ENCODE peak calls at places on chromosomes 13 and 19, in eight cellular contexts. U, P, H, Y, B, I, L and K are unnamed samples.

GRCh38 chr13:20230913-20231838 is 943 bp downstream of the GJB6 start:
- DNase-seq in U (no peak), B (no peak), Y (no peak), L (no peak), I (no peak), P (no peak), H (no peak), K (no peak)

GRCh38 chr13:111382411-111382810 is 62.0 kb downstream of the TEX29 start:
- DNase-seq in P (no peak), I (no peak), U (no peak), L (no peak), H (no peak), B (no peak), Y (no peak), K (no peak)

GRCh38 chr19:29702161-29702957 is 12.7 kb downstream of the C19orf12 start:
- DNase-seq in I (no peak), H (no peak), B (no peak), L (no peak), P (no peak), Y (no peak), U (no peak), K (no peak)

GRCh38 chr13:27463500-27463899 is 13.1 kb upstream of the MTIF3 start:
- DNase-seq in P (no peak), H (no peak), U (no peak), L (no peak), B (no peak), Y (no peak), I (no peak), K (no peak)

GRCh38 chr13:50081106-50081898 is 66.1 kb downstream of the KCNRG start:
- DNase-seq in I (peak), Y (no peak), H (peak), U (no peak), B (no peak), L (no peak), P (peak), K (peak)

GRCh38 chr13:66077286-66077685 is 1152.8 kb downstream of the PCDH9 start:
- DNase-seq in U (peak), Y (no peak), B (no peak), P (no peak), L (no peak), I (no peak), H (peak), K (no peak)

GRCh38 chr19:3163230-3163886 is 15.2 kb upstream of the S1PR4 start:
- DNase-seq in H (no peak), L (peak), P (peak), U (peak), B (no peak), I (peak), Y (no peak), K (peak)

GRCh38 chr13:64723735-64724134 is 2506.4 kb downstream of the PCDH9 start:
- DNase-seq in I (no peak), P (no peak), L (peak), H (peak), U (peak), Y (peak), B (peak), K (no peak)

GRCh38 chr13:25214371-25215252 is 42.5 kb upstream of the AMER2 start:
- DNase-seq in L (no peak), U (peak), Y (no peak), I (no peak), B (peak), P (no peak), H (peak), K (no peak)

GRCh38 chr13:31385534-31385933 is 185.8 kb downstream of the B3GLCT start:
- DNase-seq in U (no peak), H (no peak), L (no peak), Y (no peak), B (no peak), I (no peak), P (no peak), K (no peak)

GRCh38 chr13:51589793-51590192 is 5.5 kb downstream of the WDFY2 start:
- DNase-seq in I (no peak), B (no peak), U (no peak), H (no peak), L (no peak), Y (no peak), P (no peak), K (no peak)

GRCh38 chr19:47618771-47619170 is 9.8 kb downstream of the BICRA start:
- DNase-seq in H (no peak), P (no peak), B (no peak), U (peak), I (no peak), L (no peak), Y (no peak), K (no peak)

GRCh38 chr13:99350191-99350590 is 43.0 kb upstream of the GPR183 start:
- DNase-seq in B (no peak), P (no peak), U (no peak), L (no peak), H (no peak), Y (no peak), I (no peak), K (no peak)

GRCh38 chr13:100546713-100547405 is 41.7 kb downstream of the GGACT start:
- DNase-seq in U (no peak), H (no peak), I (no peak), B (no peak), L (no peak), Y (no peak), P (no peak), K (no peak)

GRCh38 chr19:43470288-43470687 is 4.9 kb upstream of the LYPD3 start:
- DNase-seq in Y (no peak), L (peak), P (no peak), H (peak), I (no peak), B (no peak), U (peak), K (no peak)

GRCh38 chr13:87792878-87793277 is 121.7 kb downstream of the SLITRK5 start:
- DNase-seq in I (no peak), Y (no peak), H (no peak), U (no peak), L (no peak), P (no peak), B (no peak), K (no peak)

GRCh38 chr19:3670258-3670795 is 29.9 kb downstream of the PIP5K1C start:
- DNase-seq in Y (no peak), L (peak), U (peak), B (no peak), I (peak), H (no peak), P (no peak), K (no peak)

GRCh38 chr13:33349314-33349995 is 63.9 kb upstream of the STARD13 start:
- DNase-seq in U (peak), L (no peak), I (no peak), H (no peak), B (no peak), P (no peak), Y (no peak), K (peak)

GRCh38 chr19:29965529-29965928 is 23.5 kb downstream of the URI1 start:
- DNase-seq in P (no peak), Y (no peak), H (peak), I (no peak), B (no peak), U (peak), L (peak), K (no peak)

GRCh38 chr19:30227661-30228112 is 144.5 kb upstream of the ZNF536 start:
- DNase-seq in H (no peak), I (peak), L (no peak), U (peak), Y (no peak), P (no peak), B (no peak), K (peak)

GRCh38 chr19:6723108-6723618 is 2.7 kb upstream of the C3 start:
- DNase-seq in L (no peak), Y (peak), U (peak), I (no peak), P (no peak), B (no peak), H (no peak), K (no peak)

GRCh38 chr19:33514885-33515485 is 6.6 kb downstream of the PEPD start:
- DNase-seq in Y (no peak), U (no peak), I (no peak), L (no peak), H (no peak), P (no peak), B (no peak), K (no peak)

GRCh38 chr13:100550433-100550832 is 38.2 kb downstream of the GGACT start:
- DNase-seq in U (peak), Y (no peak), L (no peak), H (no peak), I (no peak), B (peak), P (no peak), K (no peak)

GRCh38 chr19:56309511-56310185 is 5.0 kb downstream of the ZSCAN5A start:
- DNase-seq in L (no peak), U (peak), Y (no peak), H (peak), B (no peak), P (peak), I (peak), K (peak)

GRCh38 chr19:3161453-3161852 is 17.1 kb upstream of the S1PR4 start:
- DNase-seq in Y (no peak), L (no peak), H (peak), P (no peak), B (no peak), I (peak), U (peak), K (no peak)

GRCh38 chr13:91155512-91156114 is 191.9 kb upstream of the MIR17HG start:
- DNase-seq in P (no peak), I (no peak), U (no peak), B (no peak), Y (no peak), L (no peak), H (no peak), K (peak)

GRCh38 chr13:95564948-95565347 is 12.4 kb downstream of the CLDN10 start:
- DNase-seq in I (no peak), U (peak), H (peak), B (no peak), Y (no peak), P (no peak), L (no peak), K (no peak)

GRCh38 chr13:73254827-73255226 is 196.0 kb downstream of the KLF5 start:
- DNase-seq in B (no peak), Y (no peak), U (no peak), L (no peak), I (no peak), H (no peak), P (no peak), K (no peak)

GRCh38 chr19:15294591-15294990 is 37.7 kb downstream of the BRD4 start:
- DNase-seq in B (no peak), H (no peak), L (no peak), U (peak), I (no peak), Y (no peak), P (no peak), K (no peak)

GRCh38 chr19:28498404-28498976 is 714.5 kb downstream of the UQCRFS1 start:
- DNase-seq in U (no peak), H (no peak), I (peak), B (no peak), L (no peak), Y (no peak), P (no peak), K (no peak)

GRCh38 chr13:112072531-112073244 is 5.7 kb downstream of the SOX1 start:
- DNase-seq in H (no peak), L (no peak), I (no peak), B (no peak), P (no peak), U (no peak), Y (no peak), K (peak)

GRCh38 chr19:1918975-1919374 is 13.8 kb downstream of the ADAT3 start:
- DNase-seq in P (no peak), Y (no peak), I (no peak), B (no peak), H (no peak), L (no peak), U (no peak), K (no peak)

GRCh38 chr19:4803736-4804695 is 12.5 kb downstream of the FEM1A start:
- DNase-seq in Y (no peak), U (peak), I (peak), H (no peak), L (no peak), P (peak), B (no peak), K (peak)

GRCh38 chr13:62320731-62321130 is 905.1 kb upstream of the PCDH20 start:
- DNase-seq in Y (no peak), B (no peak), P (no peak), U (no peak), I (no peak), L (no peak), H (no peak), K (no peak)

GRCh38 chr13:62320129-62320724 is 904.6 kb upstream of the PCDH20 start:
- DNase-seq in H (peak), U (peak), L (peak), Y (peak), I (no peak), P (no peak), B (no peak), K (no peak)

GRCh38 chr13:62321139-62321538 is 905.5 kb upstream of the PCDH20 start:
- DNase-seq in Y (no peak), H (no peak), B (no peak), L (no peak), P (no peak), I (no peak), U (no peak), K (no peak)

GRCh38 chr13:62324842-62325241 is 909.2 kb upstream of the PCDH20 start:
- DNase-seq in Y (no peak), U (no peak), B (no peak), H (no peak), P (no peak), I (no peak), L (no peak), K (no peak)

GRCh38 chr13:62321895-62322294 is 906.2 kb upstream of the PCDH20 start:
- DNase-seq in U (no peak), I (no peak), B (no peak), Y (no peak), P (no peak), H (no peak), L (no peak), K (no peak)
- TF ChIP-seq CTCF in U (no peak), I (no peak), B (no peak), Y (no peak), P (no peak), H (no peak), L (no peak), K (no peak)

GRCh38 chr13:23674795-23675640 is 104.8 kb downstream of the TNFRSF19 start:
- DNase-seq in B (no peak), L (peak), P (no peak), U (peak), I (no peak), Y (no peak), H (peak), K (no peak)
- TF ChIP-seq CTCF in B (no peak), L (no peak), P (no peak), U (no peak), I (no peak), Y (no peak), H (peak), K (no peak)

DNA sequence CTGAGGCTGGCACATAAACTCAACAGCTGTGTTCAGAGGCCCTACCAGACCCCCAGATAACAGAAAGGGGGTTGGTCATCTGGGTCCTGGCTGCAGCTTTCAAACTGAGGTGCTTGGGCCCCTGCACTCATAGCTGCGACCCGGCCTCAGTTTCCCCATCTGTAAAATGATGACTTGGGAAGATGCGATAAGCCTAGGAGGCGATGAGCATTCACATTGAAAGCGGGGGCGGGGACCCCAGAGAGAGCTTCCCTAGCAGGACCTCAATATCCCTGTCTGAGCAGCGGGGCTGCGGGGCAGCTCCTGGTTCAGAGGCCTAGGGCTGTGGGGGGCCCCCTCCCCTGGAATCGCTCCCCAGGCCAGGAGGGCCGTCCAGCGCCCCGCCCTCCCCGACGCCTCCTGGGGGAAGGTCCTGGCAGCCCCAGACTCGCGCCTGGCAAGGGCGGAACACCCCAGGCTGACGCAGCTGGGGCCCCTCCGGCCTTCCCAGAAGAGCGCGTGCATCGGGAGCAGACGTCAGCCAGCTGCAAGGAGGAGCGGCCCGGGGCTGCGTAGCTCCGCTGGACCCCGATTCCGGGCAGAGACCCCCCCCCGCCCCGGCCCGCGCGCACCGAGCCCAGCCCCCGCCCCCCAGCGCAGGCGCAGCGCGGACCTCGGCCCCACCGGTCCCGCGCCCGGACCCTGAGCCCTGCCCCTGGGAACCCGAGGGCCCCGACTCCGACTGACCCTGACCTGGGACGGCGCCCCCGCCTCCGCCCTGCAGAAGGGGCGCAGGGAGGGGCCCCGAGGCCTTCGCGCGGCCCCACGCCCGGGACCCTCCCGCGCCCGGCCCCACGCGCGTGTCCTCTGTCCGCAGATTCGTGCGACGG is 3.5 kb downstream of the FSTL3 start:
- DNase-seq in H (peak), P (no peak), I (peak), B (no peak), U (peak), Y (peak), L (peak), K (peak)
- TF ChIP-seq CTCF in H (no peak), P (no peak), I (no peak), B (no peak), U (no peak), Y (no peak), L (no peak), K (no peak)

GRCh38 chr13:39311619-39312018 is 273.4 kb downstream of the NHLRC3 start:
- DNase-seq in P (no peak), U (peak), I (no peak), H (peak), B (no peak), L (no peak), Y (peak), K (no peak)
- TF ChIP-seq CTCF in P (no peak), U (no peak), I (no peak), H (no peak), B (no peak), L (no peak), Y (no peak), K (no peak)

GRCh38 chr19:38919837-38920528 is 8.0 kb upstream of the CCER2 start:
- DNase-seq in L (no peak), U (no peak), P (no peak), Y (no peak), I (peak), B (no peak), H (no peak), K (no peak)

GRCh38 chr19:38917516-38917915 is 5.5 kb upstream of the CCER2 start:
- DNase-seq in B (no peak), Y (no peak), L (no peak), H (no peak), I (peak), U (no peak), P (no peak), K (no peak)

GRCh38 chr19:38915329-38916321 is 3.6 kb upstream of the CCER2 start:
- DNase-seq in H (no peak), P (no peak), Y (no peak), I (peak), B (no peak), L (no peak), U (no peak), K (no peak)

GRCh38 chr19:38918526-38918925 is 6.5 kb upstream of the CCER2 start:
- DNase-seq in H (no peak), B (no peak), P (no peak), L (no peak), U (no peak), I (no peak), Y (no peak), K (no peak)

GRCh38 chr19:38917921-38918491 is 6.0 kb upstream of the CCER2 start:
- DNase-seq in I (peak), U (no peak), Y (no peak), P (no peak), B (no peak), H (no peak), L (no peak), K (no peak)
- TF ChIP-seq CTCF in I (peak), U (no peak), Y (peak), P (no peak), B (no peak), H (peak), L (peak), K (no peak)

GRCh38 chr19:18044825-18045304 is 36.9 kb downstream of the ARRDC2 start:
- DNase-seq in U (peak), L (no peak), B (no peak), P (peak), H (no peak), I (peak), Y (no peak), K (peak)
- TF ChIP-seq CTCF in U (no peak), L (no peak), B (no peak), P (no peak), H (peak), I (no peak), Y (no peak), K (no peak)

GRCh38 chr13:113157206-113157928 is 1.1 kb upstream of the PROZ start:
- DNase-seq in P (no peak), Y (no peak), I (no peak), H (no peak), U (peak), B (no peak), L (no peak), K (no peak)

GRCh38 chr13:113152894-113153809 is 5.3 kb upstream of the PROZ start:
- DNase-seq in Y (no peak), B (no peak), L (no peak), P (no peak), I (peak), H (peak), U (no peak), K (peak)

GRCh38 chr13:113153810-113154748 is 4.4 kb upstream of the PROZ start:
- DNase-seq in U (peak), L (no peak), Y (no peak), P (peak), I (peak), B (no peak), H (peak), K (peak)

GRCh38 chr13:113155982-113156655 is 2.3 kb upstream of the PROZ start:
- DNase-seq in I (no peak), Y (no peak), U (no peak), P (no peak), B (no peak), H (peak), L (no peak), K (no peak)

GRCh38 chr13:113155201-113155600 is 3.2 kb upstream of the PROZ start:
- DNase-seq in Y (no peak), P (no peak), H (no peak), L (no peak), I (no peak), B (no peak), U (no peak), K (no peak)
- TF ChIP-seq CTCF in Y (peak), P (no peak), H (no peak), L (no peak), I (no peak), B (no peak), U (no peak), K (no peak)

DNA sequence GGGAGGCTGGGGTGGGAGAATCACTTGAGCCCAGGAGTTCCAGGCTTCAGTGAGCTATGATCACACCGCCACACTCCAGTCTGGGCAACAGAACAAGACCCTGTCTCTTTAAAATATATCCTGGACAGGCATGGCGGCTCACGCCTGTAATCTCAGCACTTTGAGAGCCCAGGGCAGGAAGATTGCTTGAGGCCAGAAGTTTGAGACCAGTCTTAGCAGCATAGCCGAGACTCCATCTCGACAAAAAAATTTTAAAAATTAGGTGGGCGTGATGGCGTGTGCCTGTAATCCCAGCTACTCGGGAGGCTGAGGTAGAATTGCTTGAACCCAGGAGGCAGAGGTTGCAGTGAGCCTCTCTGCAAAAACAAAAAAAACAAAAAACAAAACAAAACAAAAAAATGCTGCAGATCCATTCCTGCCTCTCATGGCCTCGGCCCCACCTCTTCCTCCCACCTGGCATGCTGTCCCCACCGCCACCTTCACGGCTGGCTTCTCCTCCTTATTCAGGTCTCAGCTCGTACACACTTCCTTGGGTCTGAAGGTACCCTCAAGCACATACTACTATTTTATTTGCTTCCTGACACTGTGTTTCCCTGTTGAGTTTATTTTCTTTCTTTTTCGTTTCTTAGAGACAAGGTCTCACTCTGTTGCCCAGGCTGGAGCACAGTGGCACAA is 5.3 kb downstream of the RFX1 start:
- DNase-seq in B (no peak), Y (no peak), P (peak), I (no peak), H (no peak), U (no peak), L (no peak), K (no peak)
- TF ChIP-seq CTCF in B (no peak), Y (no peak), P (no peak), I (no peak), H (no peak), U (no peak), L (no peak), K (no peak)